ENCODE peak calls at places on chromosomes 11 and 22, in eight cellular contexts. Z, E, L, T, C, X, I and N are unnamed samples.

GRCh38 chr11:117473692-117474091 is 146.0 kb downstream of the CEP164 start:
- DNase-seq in X (no peak), E (peak), C (no peak), L (no peak), T (no peak), Z (no peak), I (peak), N (no peak)

GRCh38 chr11:69157822-69158231 is 2.1 kb downstream of the SMIM38 start:
- DNase-seq in X (no peak), E (no peak), Z (no peak), C (no peak), L (no peak), T (no peak), I (no peak), N (no peak)

GRCh38 chr11:48005133-48005532 is 24.8 kb downstream of the PTPRJ start:
- DNase-seq in E (no peak), L (no peak), X (no peak), I (no peak), C (no peak), T (no peak), Z (no peak), N (no peak)

GRCh38 chr11:79081441-79082124 is 359.2 kb downstream of the TENM4 start:
- DNase-seq in T (no peak), Z (no peak), E (no peak), I (no peak), L (no peak), X (peak), C (peak), N (no peak)

GRCh38 chr11:24593332-24593731 is 96.5 kb downstream of the LUZP2 start:
- DNase-seq in T (no peak), Z (no peak), E (no peak), C (peak), X (no peak), I (no peak), L (no peak), N (no peak)

GRCh38 chr11:79744941-79745340 is 304.1 kb upstream of the TENM4 start:
- DNase-seq in I (no peak), X (no peak), Z (no peak), E (no peak), L (no peak), T (no peak), C (no peak), N (no peak)

GRCh38 chr22:50525104-50525958 is at the start of gene SCO2:
- DNase-seq in C (peak), L (peak), E (peak), X (peak), Z (peak), I (peak), T (peak), N (peak)

GRCh38 chr11:14969922-14970323 is 2.2 kb downstream of the CALCA start:
- DNase-seq in L (no peak), C (peak), X (peak), E (peak), T (no peak), Z (no peak), I (peak), N (no peak)

GRCh38 chr11:114296190-114296978 is at the start of gene NNMT:
- DNase-seq in I (no peak), X (no peak), C (peak), L (no peak), T (no peak), E (no peak), Z (peak), N (no peak)

GRCh38 chr11:113670149-113670829 is 35.8 kb downstream of the TMPRSS5 start:
- DNase-seq in I (no peak), Z (no peak), X (no peak), L (no peak), T (no peak), E (no peak), C (no peak), N (no peak)

GRCh38 chr11:72421351-72421750 is 13.0 kb downstream of the CLPB start:
- DNase-seq in E (no peak), I (no peak), Z (no peak), L (no peak), T (no peak), C (peak), X (no peak), N (no peak)

GRCh38 chr11:6640036-6640984 is 15.3 kb downstream of the DCHS1 start:
- DNase-seq in X (no peak), C (no peak), I (no peak), E (no peak), Z (no peak), L (no peak), T (no peak), N (no peak)

GRCh38 chr11:58592760-58593472 is 14.1 kb downstream of the ZFP91 start:
- DNase-seq in X (no peak), I (peak), C (no peak), Z (no peak), E (peak), T (no peak), L (no peak), N (no peak)

GRCh38 chr11:11211888-11212287 is 141.2 kb downstream of the CSNK2A3 start:
- DNase-seq in C (no peak), T (no peak), I (no peak), X (no peak), E (no peak), L (no peak), Z (no peak), N (no peak)

GRCh38 chr11:105699203-105699602 is 89.3 kb downstream of the GRIA4 start:
- DNase-seq in E (no peak), L (no peak), C (no peak), X (no peak), Z (no peak), I (no peak), T (no peak), N (no peak)

GRCh38 chr11:60776167-60776566 is 9.0 kb upstream of the MS4A10 start:
- DNase-seq in I (no peak), Z (no peak), T (no peak), L (no peak), X (no peak), E (no peak), C (no peak), N (no peak)